ENCODE peak calls at places on chromosomes 13 and 19, in six cellular contexts. U, K, Y, X, N and E are unnamed samples. For H3K27me3, the result is how much of the 10 kb centered on the place peaks cover.

GRCh38 chr13:99657848-99658265 is 156.6 kb downstream of the TM9SF2 start:
- DNase-seq in U (no peak), K (no peak), Y (peak), X (peak), N (peak), E (no peak)

GRCh38 chr13:40391788-40392187 is 274.7 kb downstream of the FOXO1 start:
- DNase-seq in U (no peak), K (no peak), Y (no peak), X (no peak), N (no peak), E (no peak)

GRCh38 chr19:42313096-42313839 is at the start of gene TMEM145:
- DNase-seq in U (no peak), K (peak), Y (peak), X (peak), N (peak), E (no peak)

GRCh38 chr19:38317104-38317612 is 1.4 kb upstream of the YIF1B start:
- DNase-seq in U (no peak), K (no peak), Y (no peak), X (no peak), N (no peak), E (no peak)

GRCh38 chr13:48412881-48413351 is at the start of gene LPAR6:
- DNase-seq in U (peak), K (no peak), Y (peak), X (no peak), N (peak), E (no peak)

GRCh38 chr13:28049880-28050871 is 50.2 kb downstream of the FLT3 start:
- DNase-seq in U (no peak), K (no peak), Y (peak), X (no peak), N (no peak), E (no peak)

GRCh38 chr19:7981199-7981598 is 24.2 kb downstream of the ELAVL1 start:
- DNase-seq in U (no peak), K (no peak), Y (no peak), X (no peak), N (no peak), E (no peak)

GRCh38 chr13:32314968-32315254 is 252 bp downstream of the ZAR1L start:
- DNase-seq in U (peak), K (no peak), Y (no peak), X (no peak), N (peak), E (peak)

GRCh38 chr19:13120817-13121216 is 2.8 kb downstream of the NACC1 start:
- DNase-seq in U (no peak), K (no peak), Y (peak), X (no peak), N (peak), E (no peak)

GRCh38 chr13:110278859-110279258 is 28.1 kb downstream of the COL4A1 start:
- DNase-seq in U (no peak), K (no peak), Y (no peak), X (no peak), N (no peak), E (no peak)

GRCh38 chr13:49638416-49639072 is 10.2 kb downstream of the ARL11 start:
- DNase-seq in U (peak), K (no peak), Y (no peak), X (no peak), N (no peak), E (no peak)

GRCh38 chr13:110521296-110521680 is 40.2 kb downstream of the RAB20 start:
- DNase-seq in U (no peak), K (no peak), Y (no peak), X (no peak), N (no peak), E (peak)

GRCh38 chr19:40740747-40741146 is 9.5 kb downstream of the ACTMAP start:
- DNase-seq in U (no peak), K (no peak), Y (no peak), X (no peak), N (peak), E (no peak)

GRCh38 chr19:35828694-35829301 is 16.2 kb upstream of the PRODH2 start:
- DNase-seq in U (peak), K (peak), Y (peak), X (no peak), N (peak), E (no peak)

GRCh38 chr19:43739836-43740235 is 14.9 kb downstream of the SMG9 start:
- DNase-seq in U (peak), K (no peak), Y (no peak), X (no peak), N (no peak), E (no peak)

GRCh38 chr19:8224394-8225145 is 15.4 kb downstream of the CERS4 start:
- DNase-seq in U (no peak), K (no peak), Y (no peak), X (no peak), N (no peak), E (no peak)

GRCh38 chr13:30052127-30052526 is 201.7 kb upstream of the UBL3 start:
- DNase-seq in U (no peak), K (no peak), Y (peak), X (no peak), N (no peak), E (no peak)
- H3K4me3 ChIP-seq in U (no peak), K (no peak), Y (no peak), X (no peak), N (no peak), E (no peak)

DNA sequence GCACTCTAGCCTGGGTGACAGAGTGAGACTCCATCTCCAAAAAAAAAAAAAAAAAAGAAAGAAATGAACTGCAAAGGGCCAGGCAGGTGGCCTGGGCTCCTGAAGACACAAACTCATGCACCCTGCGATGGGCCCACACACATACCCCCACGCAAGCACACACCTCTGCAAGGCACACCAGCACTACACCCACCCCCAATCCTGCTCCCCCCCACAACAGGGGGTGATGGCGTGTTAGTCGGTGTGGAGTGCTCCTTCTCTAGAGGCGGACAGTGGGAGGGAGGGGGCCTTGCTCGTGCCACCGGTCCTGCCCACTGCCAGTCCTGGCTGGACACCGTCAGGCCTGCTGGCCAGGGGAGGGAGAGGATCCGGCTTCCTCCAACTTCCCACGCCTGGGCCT is 1.6 kb upstream of the SLC8A2 start:
- DNase-seq in U (no peak), K (peak), Y (no peak), X (no peak), N (no peak), E (no peak)
- H3K27me3 ChIP-seq in U (under half), K (under half), Y (under half), X (under half), N (under half), E (under half)

GRCh38 chr13:73286177-73286576 is 227.4 kb downstream of the KLF5 start:
- DNase-seq in U (no peak), K (no peak), Y (no peak), X (no peak), N (no peak), E (no peak)
- TF ChIP-seq CTCF in U (no peak), K (no peak), Y (peak), X (peak), N (no peak), E (no peak)

DNA sequence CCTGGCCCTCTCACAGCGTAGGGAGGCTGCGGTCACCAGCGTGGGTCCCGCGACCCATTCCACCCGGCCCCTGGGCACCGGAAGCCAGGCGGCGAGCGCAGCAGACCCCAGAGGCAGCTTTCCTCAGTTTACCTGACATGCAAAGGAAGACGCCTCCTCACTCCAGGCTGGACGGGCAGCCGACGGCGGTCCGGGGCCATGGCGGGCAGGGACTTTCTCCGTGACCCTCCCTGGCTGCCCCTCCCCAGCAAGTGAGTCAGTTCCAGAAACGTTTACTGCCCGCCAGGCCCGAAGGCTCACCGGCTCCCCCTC is 5.5 kb downstream of the SBNO2 start:
- DNase-seq in U (no peak), K (no peak), Y (no peak), X (no peak), N (no peak), E (no peak)
- H3K4me3 ChIP-seq in U (peak), K (no peak), Y (no peak), X (no peak), N (peak), E (peak)

GRCh38 chr19:17836530-17836929 is 11.3 kb downstream of the JAK3 start:
- DNase-seq in U (no peak), K (no peak), Y (no peak), X (no peak), N (no peak), E (no peak)
- H3K27me3 ChIP-seq in U (under half), K (under half), Y (under half), X (under half), N (under half), E (under half)